ENCODE peak calls at places on chromosome 15, in four cellular contexts. One of them, this sample, is unnamed.

GRCh38 chr15:34366271-34367043 is 539 bp downstream of the LPCAT4 start:
- DNase-seq in K562: peak
- DNase-seq in GM12878: no peak
- DNase-seq in H1: peak
- DNase-seq in this sample: no peak

GRCh38 chr15:84831028-84831427 is 13.9 kb downstream of the ALPK3 start:
- DNase-seq in GM12878: no peak
- DNase-seq in K562: no peak
- DNase-seq in H1: no peak
- DNase-seq in this sample: no peak

GRCh38 chr15:38691365-38691764 is 126.8 kb upstream of the RASGRP1 start:
- DNase-seq in K562: no peak
- DNase-seq in H1: no peak
- DNase-seq in GM12878: no peak
- DNase-seq in this sample: no peak

GRCh38 chr15:29596266-29596665 is 226.0 kb downstream of the TJP1 start:
- DNase-seq in K562: no peak
- DNase-seq in H1: no peak
- DNase-seq in GM12878: no peak
- DNase-seq in this sample: no peak

GRCh38 chr15:25242957-25243799 is 195.6 kb downstream of the UBE3A start:
- DNase-seq in K562: no peak
- DNase-seq in H1: no peak
- DNase-seq in GM12878: no peak
- DNase-seq in this sample: no peak

GRCh38 chr15:85742186-85742751 is 52.5 kb downstream of the KLHL25 start:
- DNase-seq in H1: no peak
- DNase-seq in GM12878: no peak
- DNase-seq in K562: no peak
- DNase-seq in this sample: no peak

GRCh38 chr15:98734472-98735284 is 86.3 kb downstream of the IGF1R start:
- DNase-seq in GM12878: no peak
- DNase-seq in K562: no peak
- DNase-seq in H1: no peak
- DNase-seq in this sample: no peak

GRCh38 chr15:62464705-62465104 is 299.6 kb upstream of the C2CD4B start:
- DNase-seq in K562: no peak
- DNase-seq in H1: no peak
- DNase-seq in GM12878: no peak
- DNase-seq in this sample: no peak

GRCh38 chr15:29924750-29925149 is 102.5 kb upstream of the TJP1 start:
- DNase-seq in GM12878: no peak
- DNase-seq in K562: no peak
- DNase-seq in H1: no peak
- DNase-seq in this sample: no peak

GRCh38 chr15:78129098-78130011 is 1.9 kb downstream of the CIB2 start:
- DNase-seq in K562: no peak
- DNase-seq in GM12878: no peak
- DNase-seq in H1: no peak
- DNase-seq in this sample: no peak
- TF ChIP-seq POLR2AphosphoS5 in K562: no peak
- TF ChIP-seq POLR2AphosphoS5 in GM12878: no peak
- TF ChIP-seq POLR2AphosphoS5 in H1: no peak
- TF ChIP-seq POLR2AphosphoS5 in this sample: no peak

GRCh38 chr15:89074402-89075012 is 13.7 kb upstream of the ABHD2 start:
- DNase-seq in H1: no peak
- DNase-seq in GM12878: no peak
- DNase-seq in K562: peak
- DNase-seq in this sample: no peak
- TF ChIP-seq TAF1 in H1: no peak
- TF ChIP-seq TAF1 in GM12878: no peak
- TF ChIP-seq TAF1 in K562: no peak
- TF ChIP-seq TAF1 in this sample: no peak

GRCh38 chr15:91264651-91265351 is 164.7 kb downstream of the SV2B start:
- DNase-seq in GM12878: no peak
- DNase-seq in H1: no peak
- DNase-seq in K562: no peak
- DNase-seq in this sample: no peak
- TF ChIP-seq POLR2AphosphoS5 in GM12878: no peak
- TF ChIP-seq POLR2AphosphoS5 in H1: no peak
- TF ChIP-seq POLR2AphosphoS5 in K562: no peak
- TF ChIP-seq POLR2AphosphoS5 in this sample: no peak

DNA sequence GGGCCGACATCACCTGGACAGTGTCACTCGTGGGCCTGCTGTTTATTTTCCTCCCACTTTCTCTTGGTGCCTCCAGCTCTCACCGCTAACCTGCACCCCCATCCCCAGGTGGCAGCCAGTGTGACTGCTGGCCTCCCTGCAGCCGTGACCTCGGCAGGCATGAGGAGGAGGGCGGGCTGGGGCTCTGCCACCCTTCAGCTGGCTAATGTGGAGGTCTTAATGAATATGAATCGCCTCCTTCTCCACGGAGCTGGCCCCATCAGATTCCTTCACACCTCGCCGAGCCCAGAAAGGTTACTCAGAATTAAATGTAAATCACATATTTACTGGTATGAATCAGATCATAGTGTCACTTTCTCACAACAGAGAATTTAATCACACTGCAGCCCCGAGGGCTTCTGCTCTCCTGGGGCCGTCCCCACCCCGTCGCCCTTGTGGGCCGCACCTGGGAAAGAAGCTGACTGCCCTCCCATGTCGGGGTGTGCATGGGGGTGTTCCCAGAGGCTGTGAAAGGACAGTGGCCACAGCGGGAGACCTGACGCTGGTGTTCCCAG is 171.1 kb upstream of the TLE3 start:
- DNase-seq in GM12878: no peak
- DNase-seq in H1: no peak
- DNase-seq in K562: no peak
- DNase-seq in this sample: no peak
- TF ChIP-seq TAF1 in GM12878: no peak
- TF ChIP-seq TAF1 in H1: no peak
- TF ChIP-seq TAF1 in K562: no peak
- TF ChIP-seq TAF1 in this sample: no peak

This sample was measured in GM12892.